ENCODE peak calls at places on chromosomes 7 and 10, in four cellular contexts. E is left ventricle myocardium superior, R is K562, U is brain microvascular endothelial cell. T is an unnamed sample.

GRCh38 chr10:114996542-114996941 is 58.5 kb downstream of the TRUB1 start:
- DNase-seq in E (no peak), R (no peak), U (peak), T (no peak)

GRCh38 chr10:78844956-78845355 is 223.8 kb upstream of the ZMIZ1 start:
- DNase-seq in E (no peak), R (no peak), U (no peak), T (no peak)

GRCh38 chr7:44962483-44963251 is 16.1 kb downstream of the MYO1G start:
- DNase-seq in E (peak), R (no peak), U (no peak), T (no peak)

GRCh38 chr10:78634389-78634815 is 434.4 kb upstream of the ZMIZ1 start:
- DNase-seq in E (no peak), R (no peak), U (no peak), T (peak)

GRCh38 chr7:1811850-1812692 is 142.0 kb downstream of the ELFN1 start:
- DNase-seq in E (no peak), R (no peak), U (no peak), T (no peak)

GRCh38 chr7:152761116-152761748 is 1.7 kb downstream of the ACTR3B start:
- DNase-seq in E (no peak), R (no peak), U (peak), T (no peak)

GRCh38 chr10:44380829-44381600 is 3.9 kb downstream of the CXCL12 start:
- DNase-seq in E (no peak), R (no peak), U (no peak), T (no peak)

GRCh38 chr10:103542764-103543616 is 49.5 kb downstream of the NEURL1 start:
- DNase-seq in E (no peak), R (no peak), U (peak), T (peak)

GRCh38 chr7:155011081-155011480 is 8.2 kb upstream of the PAXIP1 start:
- DNase-seq in E (no peak), R (no peak), U (no peak), T (no peak)

GRCh38 chr10:127012769-127013152 is 107.5 kb downstream of the DOCK1 start:
- DNase-seq in E (peak), R (no peak), U (no peak), T (peak)

GRCh38 chr7:26850193-26850651 is 14.2 kb downstream of the SKAP2 start:
- DNase-seq in E (no peak), R (no peak), U (no peak), T (no peak)

GRCh38 chr10:45034301-45034700 is 33.6 kb downstream of the ZNF22 start:
- DNase-seq in E (no peak), R (no peak), U (peak), T (no peak)

GRCh38 chr7:94972296-94972695 is 64.9 kb downstream of the PPP1R9A start:
- DNase-seq in E (no peak), R (no peak), U (peak), T (no peak)

GRCh38 chr10:17214991-17215781 is 12.9 kb upstream of the VIM start:
- DNase-seq in E (no peak), R (no peak), U (peak), T (peak)

GRCh38 chr7:38409524-38409923 is 136.1 kb upstream of the TARP start:
- DNase-seq in E (no peak), R (peak), U (no peak), T (no peak)

GRCh38 chr7:23469150-23469960 is 936 bp downstream of the IGF2BP3 start:
- DNase-seq in E (no peak), R (peak), U (no peak), T (no peak)

GRCh38 chr10:77328272-77328816 is 309.3 kb downstream of the KCNMA1 start:
- DNase-seq in E (no peak), R (peak), U (no peak), T (peak)

GRCh38 chr7:154431045-154431444 is 378.8 kb downstream of the DPP6 start:
- DNase-seq in E (no peak), R (no peak), U (no peak), T (no peak)

GRCh38 chr7:154856737-154857136 is 146.2 kb downstream of the PAXIP1 start:
- DNase-seq in E (no peak), R (no peak), U (no peak), T (no peak)

GRCh38 chr10:75395955-75396860 is 5.4 kb downstream of the ZNF503 start:
- DNase-seq in E (peak), R (no peak), U (no peak), T (no peak)

GRCh38 chr7:152674860-152675760 is 831 bp downstream of the XRCC2 start:
- DNase-seq in E (no peak), R (peak), U (no peak), T (peak)

GRCh38 chr7:44282601-44283171 is 42.7 kb downstream of the CAMK2B start:
- DNase-seq in E (peak), R (no peak), U (no peak), T (no peak)